ENCODE peak calls at places on chromosomes 3 and 15, in ten cellular contexts. V, N, P, I, Y, T, D, L, H and Z are unnamed samples.

GRCh38 chr3:11604139-11604895 is 39.4 kb downstream of the VGLL4 start:
- DNase-seq in V (peak; percentile 85), N (no peak), P (no peak), I (peak; percentile 51), Y (no peak), T (no peak), D (no peak), L (no peak), H (no peak), Z (peak; percentile 96)

GRCh38 chr15:66601521-66601920 is 35.7 kb upstream of the LCTL start:
- DNase-seq in V (no peak), N (no peak), P (no peak), I (no peak), Y (no peak), T (no peak), D (no peak), L (no peak), H (no peak), Z (no peak)

GRCh38 chr3:99023590-99024192 is 122.2 kb upstream of the DCBLD2 start:
- DNase-seq in V (peak; percentile 48), N (no peak), P (no peak), I (no peak), Y (peak; percentile 38), T (no peak), D (peak; percentile 57), L (peak; percentile 48), H (peak; percentile 20), Z (peak; percentile 50)

GRCh38 chr3:2937578-2937977 is 172.6 kb downstream of the IL5RA start:
- DNase-seq in V (no peak), N (no peak), P (no peak), I (no peak), Y (no peak), T (no peak), D (no peak), L (no peak), H (no peak), Z (no peak)

GRCh38 chr15:77440378-77440999 is 19.8 kb downstream of the HMG20A start:
- DNase-seq in V (peak; percentile 85), N (peak; percentile 38), P (no peak), I (no peak), Y (peak; percentile 21), T (no peak), D (peak; percentile 35), L (no peak), H (no peak), Z (peak; percentile 87)

GRCh38 chr3:61570813-61571212 is 9.4 kb downstream of the PTPRG start:
- DNase-seq in V (peak; percentile 63), N (no peak), P (no peak), I (no peak), Y (no peak), T (no peak), D (no peak), L (no peak), H (no peak), Z (no peak)

GRCh38 chr15:73127302-73127936 is 75.2 kb downstream of the NEO1 start:
- DNase-seq in V (peak; percentile 21), N (peak; percentile 30), P (no peak), I (no peak), Y (peak; percentile 43), T (no peak), D (peak; percentile 46), L (peak; percentile 53), H (peak; percentile 29), Z (peak; percentile 21)

GRCh38 chr3:137924628-137925027 is 85.3 kb upstream of the CLDN18 start:
- DNase-seq in V (no peak), N (no peak), P (no peak), I (no peak), Y (no peak), T (no peak), D (no peak), L (no peak), H (no peak), Z (no peak)

GRCh38 chr3:56612146-56612545 is 55.2 kb downstream of the CCDC66 start:
- DNase-seq in V (no peak), N (no peak), P (no peak), I (no peak), Y (no peak), T (no peak), D (no peak), L (no peak), H (no peak), Z (no peak)